ENCODE peak calls at places on chromosomes 11 and 22, in seven cellular contexts. C, L, E, S, K, V and M are unnamed samples.

GRCh38 chr11:2177081-2177480 is 5.5 kb upstream of the TH start:
- DNase-seq in C (no peak), L (no peak), E (no peak), S (no peak), K (no peak), V (no peak), M (no peak)

GRCh38 chr11:115759622-115760527 is 255.7 kb upstream of the CADM1 start:
- DNase-seq in C (peak), L (no peak), E (no peak), S (no peak), K (no peak), V (peak), M (no peak)

GRCh38 chr22:43851979-43852307 is 10.4 kb downstream of the SULT4A1 start:
- DNase-seq in C (no peak), L (no peak), E (no peak), S (no peak), K (no peak), V (no peak), M (no peak)

GRCh38 chr22:38193580-38193979 is 8.2 kb upstream of the MAFF start:
- DNase-seq in C (no peak), L (no peak), E (no peak), S (no peak), K (no peak), V (peak), M (no peak)

GRCh38 chr22:20002661-20003060 is 14.0 kb downstream of the ARVCF start:
- DNase-seq in C (no peak), L (no peak), E (no peak), S (no peak), K (no peak), V (no peak), M (no peak)

GRCh38 chr11:130379276-130379675 is 49.1 kb downstream of the ADAMTS8 start:
- DNase-seq in C (no peak), L (no peak), E (no peak), S (no peak), K (no peak), V (no peak), M (no peak)

GRCh38 chr11:119680899-119681370 is 48.1 kb downstream of the NECTIN1 start:
- DNase-seq in C (no peak), L (no peak), E (peak), S (no peak), K (no peak), V (peak), M (no peak)

GRCh38 chr22:49937758-49938564 is 19.5 kb downstream of the CRELD2 start:
- DNase-seq in C (peak), L (no peak), E (no peak), S (no peak), K (no peak), V (peak), M (no peak)

GRCh38 chr11:84089072-84090057 is 803.2 kb upstream of the CCDC90B start:
- DNase-seq in C (peak), L (no peak), E (no peak), S (no peak), K (no peak), V (peak), M (no peak)

GRCh38 chr11:60981515-60981914 is 10.0 kb downstream of the CD6 start:
- DNase-seq in C (no peak), L (no peak), E (no peak), S (no peak), K (no peak), V (no peak), M (no peak)

GRCh38 chr11:28963189-28963588 is 855.0 kb downstream of the METTL15 start:
- DNase-seq in C (no peak), L (peak), E (no peak), S (no peak), K (no peak), V (no peak), M (peak)

GRCh38 chr11:29485641-29486040 is 531.2 kb downstream of the KCNA4 start:
- DNase-seq in C (no peak), L (peak), E (no peak), S (no peak), K (no peak), V (no peak), M (no peak)

GRCh38 chr11:124878497-124879228 is 13.4 kb downstream of the ROBO3 start:
- DNase-seq in C (no peak), L (no peak), E (no peak), S (no peak), K (no peak), V (no peak), M (no peak)

GRCh38 chr11:3942160-3942955 is 86.9 kb downstream of the STIM1 start:
- DNase-seq in C (no peak), L (peak), E (no peak), S (no peak), K (no peak), V (no peak), M (no peak)

GRCh38 chr22:35892192-35892591 is 136.4 kb downstream of the RBFOX2 start:
- DNase-seq in C (peak), L (peak), E (no peak), S (no peak), K (peak), V (no peak), M (peak)

GRCh38 chr22:24358105-24358836 is 69.1 kb upstream of the ADORA2A start:
- DNase-seq in C (no peak), L (no peak), E (no peak), S (no peak), K (no peak), V (no peak), M (no peak)

GRCh38 chr22:50529416-50530279 is at the start of gene TYMP:
- DNase-seq in C (peak), L (no peak), E (peak), S (peak), K (no peak), V (peak), M (no peak)

GRCh38 chr11:124754710-124755109 is 2.7 kb upstream of the VSIG2 start:
- DNase-seq in C (no peak), L (no peak), E (no peak), S (no peak), K (no peak), V (no peak), M (no peak)

GRCh38 chr22:36252754-36253522 is at the start of gene APOL1:
- DNase-seq in C (peak), L (peak), E (peak), S (peak), K (no peak), V (peak), M (peak)

GRCh38 chr11:7436657-7437056 is 48.6 kb upstream of the OLFML1 start:
- DNase-seq in C (no peak), L (no peak), E (no peak), S (no peak), K (no peak), V (no peak), M (no peak)

GRCh38 chr22:45163417-45164216 is at the start of gene NUP50:
- DNase-seq in C (peak), L (peak), E (peak), S (peak), K (peak), V (peak), M (peak)

GRCh38 chr11:74780277-74780870 is 31.7 kb downstream of the RNF169 start:
- DNase-seq in C (no peak), L (peak), E (no peak), S (no peak), K (no peak), V (no peak), M (no peak)

GRCh38 chr11:8384199-8384821 is 120.6 kb upstream of the LMO1 start:
- DNase-seq in C (peak), L (no peak), E (peak), S (no peak), K (no peak), V (peak), M (peak)

GRCh38 chr11:1039481-1040427 is 3.2 kb upstream of the MUC6 start:
- DNase-seq in C (peak), L (no peak), E (no peak), S (no peak), K (no peak), V (no peak), M (peak)

GRCh38 chr22:45462034-45462655 is 40.5 kb upstream of the FBLN1 start:
- DNase-seq in C (no peak), L (no peak), E (no peak), S (no peak), K (no peak), V (no peak), M (no peak)

GRCh38 chr11:132864811-132865576 is 667.3 kb downstream of the OPCML start:
- DNase-seq in C (no peak), L (no peak), E (no peak), S (no peak), K (no peak), V (no peak), M (no peak)
- TF ChIP-seq CTCF in C (no peak), L (no peak), E (no peak), S (no peak), K (no peak), V (no peak), M (no peak)

GRCh38 chr11:12052676-12053605 is 44.5 kb upstream of the DKK3 start:
- DNase-seq in C (no peak), L (no peak), E (no peak), S (peak), K (no peak), V (no peak), M (peak)
- TF ChIP-seq CTCF in C (no peak), L (peak), E (no peak), S (no peak), K (peak), V (no peak), M (no peak)

GRCh38 chr11:9758676-9759518 is 95.0 kb downstream of the SWAP70 start:
- DNase-seq in C (peak), L (peak), E (peak), S (peak), K (no peak), V (peak), M (peak)
- TF ChIP-seq CTCF in C (no peak), L (peak), E (peak), S (no peak), K (peak), V (no peak), M (no peak)

GRCh38 chr11:19557720-19558140 is 154.9 kb upstream of the NAV2 start:
- DNase-seq in C (peak), L (peak), E (peak), S (peak), K (peak), V (peak), M (peak)

GRCh38 chr11:19561011-19561410 is 151.6 kb upstream of the NAV2 start:
- DNase-seq in C (no peak), L (peak), E (no peak), S (no peak), K (no peak), V (no peak), M (peak)

GRCh38 chr11:19558189-19558986 is 154.2 kb upstream of the NAV2 start:
- DNase-seq in C (no peak), L (no peak), E (no peak), S (no peak), K (no peak), V (no peak), M (no peak)

GRCh38 chr11:19560156-19560555 is 152.5 kb upstream of the NAV2 start:
- DNase-seq in C (no peak), L (no peak), E (no peak), S (no peak), K (no peak), V (no peak), M (no peak)

DNA sequence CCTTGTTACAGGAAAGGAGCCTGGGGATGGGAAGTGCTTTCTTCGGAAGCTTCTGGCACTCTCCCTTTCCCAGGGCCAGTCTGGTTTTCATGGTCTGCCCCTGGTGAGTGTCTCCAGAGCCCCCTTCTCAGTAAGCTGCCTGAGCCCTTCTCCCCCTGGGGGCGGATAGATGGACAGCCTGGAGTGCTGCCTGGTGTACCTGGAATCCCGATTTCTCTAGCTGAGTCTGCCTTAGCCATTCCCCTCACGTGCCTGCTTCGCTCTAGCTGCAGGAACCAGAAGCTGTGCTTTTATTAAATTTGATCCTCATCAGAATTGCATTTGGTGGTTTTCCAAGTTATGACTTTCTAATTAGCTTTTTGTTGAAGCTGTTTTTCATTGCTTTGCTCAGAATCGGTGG is 152.9 kb upstream of the NAV2 start:
- DNase-seq in C (no peak), L (no peak), E (no peak), S (no peak), K (no peak), V (no peak), M (no peak)
- TF ChIP-seq CTCF in C (no peak), L (no peak), E (no peak), S (no peak), K (no peak), V (no peak), M (no peak)

GRCh38 chr22:42301742-42302102 is 31.3 kb upstream of the TCF20 start:
- DNase-seq in C (no peak), L (no peak), E (no peak), S (no peak), K (no peak), V (no peak), M (no peak)

GRCh38 chr22:42304021-42304790 is 33.8 kb upstream of the TCF20 start:
- DNase-seq in C (no peak), L (no peak), E (no peak), S (no peak), K (no peak), V (no peak), M (no peak)

GRCh38 chr22:42305967-42306366 is 35.5 kb upstream of the TCF20 start:
- DNase-seq in C (no peak), L (no peak), E (no peak), S (no peak), K (no peak), V (no peak), M (no peak)

GRCh38 chr22:42301072-42301741 is 30.8 kb upstream of the TCF20 start:
- DNase-seq in C (no peak), L (no peak), E (no peak), S (peak), K (no peak), V (no peak), M (no peak)

GRCh38 chr22:42303304-42304020 is 33.0 kb upstream of the TCF20 start:
- DNase-seq in C (no peak), L (no peak), E (no peak), S (peak), K (no peak), V (no peak), M (no peak)
- TF ChIP-seq CTCF in C (no peak), L (no peak), E (no peak), S (no peak), K (no peak), V (no peak), M (no peak)

DNA sequence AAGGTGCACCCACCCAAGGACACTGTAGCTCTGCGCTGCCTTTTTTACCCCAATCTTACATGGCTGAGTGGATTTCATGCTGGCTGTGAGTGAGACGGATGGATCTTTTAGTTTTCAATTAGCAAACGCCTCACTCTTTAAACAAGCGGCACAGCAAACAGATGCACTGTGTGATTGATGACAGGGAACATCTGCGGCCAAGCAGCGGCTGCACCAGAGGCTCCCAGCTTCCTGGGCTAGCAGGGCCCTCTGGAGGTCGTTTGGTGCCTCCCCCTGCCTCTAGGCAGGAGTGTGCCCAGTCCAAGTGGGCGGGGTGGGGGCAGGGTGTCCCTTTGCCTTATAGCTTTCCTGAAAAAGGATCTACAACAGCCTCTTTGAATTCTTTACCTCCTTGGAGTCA is 2.1 kb upstream of the DRD2 start:
- DNase-seq in C (no peak), L (peak), E (no peak), S (no peak), K (no peak), V (no peak), M (no peak)
- TF ChIP-seq CTCF in C (no peak), L (no peak), E (no peak), S (no peak), K (no peak), V (no peak), M (no peak)

DNA sequence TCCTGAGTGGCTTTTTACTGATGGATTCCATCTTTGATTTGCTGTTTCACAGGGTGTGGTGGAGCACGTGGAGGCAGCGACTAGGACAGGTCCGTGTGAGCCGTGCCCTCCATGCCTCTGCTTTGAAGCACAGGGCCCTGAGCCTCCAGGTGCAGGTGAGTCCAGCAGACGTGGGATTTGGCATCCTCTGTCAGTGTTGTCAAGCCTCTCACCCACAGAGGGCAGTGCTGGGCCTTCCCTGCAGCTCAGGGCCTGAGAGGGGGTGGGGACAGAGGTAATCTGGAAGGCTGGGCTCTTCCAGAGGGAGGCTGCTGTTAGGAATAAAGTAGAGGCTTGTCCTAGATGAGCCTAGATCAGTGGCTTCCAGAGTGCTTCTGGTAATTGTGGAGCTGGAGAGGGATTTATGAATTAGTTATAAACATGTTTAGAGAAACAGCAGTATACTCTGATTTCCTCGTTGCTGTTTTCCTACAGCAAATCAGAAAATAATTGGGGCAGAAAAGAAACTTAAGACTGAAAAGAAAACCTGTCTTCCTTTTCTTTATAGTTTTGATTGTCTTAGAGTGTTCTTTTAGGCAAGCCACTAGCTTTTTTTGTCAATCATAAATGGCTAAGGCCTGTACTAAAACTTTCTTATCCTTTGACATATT is 65.0 kb downstream of the SFI1 start:
- DNase-seq in C (peak), L (peak), E (peak), S (peak), K (peak), V (peak), M (peak)
- TF ChIP-seq CTCF in C (peak), L (peak), E (peak), S (peak), K (peak), V (peak), M (peak)

DNA sequence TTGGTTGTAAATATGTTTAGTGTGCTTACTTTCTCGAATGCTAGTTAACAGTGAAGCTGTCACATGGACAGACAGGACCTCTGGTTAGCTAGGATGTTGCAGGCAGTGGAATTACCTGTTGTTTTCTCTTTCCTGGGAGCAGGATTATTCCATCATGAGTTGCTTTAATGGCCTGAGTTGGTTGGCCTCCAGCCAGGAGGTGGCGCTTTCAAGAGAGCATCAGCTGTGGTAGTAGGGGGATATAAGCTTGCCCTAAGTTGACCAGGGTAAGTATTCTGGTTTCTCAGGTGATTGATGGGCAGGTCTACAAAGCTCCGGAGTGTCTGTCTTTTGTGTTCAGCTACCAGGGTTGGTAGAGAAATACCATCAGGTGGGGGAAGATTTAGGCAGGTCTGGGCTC is 43.5 kb downstream of the NELL1 start:
- DNase-seq in C (no peak), L (no peak), E (no peak), S (no peak), K (no peak), V (no peak), M (no peak)
- TF ChIP-seq CTCF in C (no peak), L (no peak), E (no peak), S (no peak), K (no peak), V (no peak), M (no peak)